ENCODE peak calls at places on chromosomes 16 and 17, in ten cellular contexts. I is H7, K is mesendoderm, M is BJ, L is colonic mucosa, O is PC-9, W is GM23338, Z is psoas muscle, G is RWPE2, D is prostate gland. U is an unnamed sample. For H3K27me3, the result is how much of the 10 kb centered on the place peaks cover.

GRCh38 chr17:59963738-59964454 is 644 bp downstream of the RNFT1 start:
- DNase-seq in I (peak), K (peak), M (peak), L (peak), O (peak), W (peak), Z (peak), G (no peak), D (peak), U (peak)

GRCh38 chr17:72136692-72137550 is 16.1 kb downstream of the SOX9 start:
- DNase-seq in I (no peak), K (no peak), M (no peak), L (no peak), O (peak), W (no peak), Z (no peak), G (no peak), D (no peak), U (no peak)

GRCh38 chr17:56598471-56598870 is 5.0 kb downstream of the NOG start:
- DNase-seq in I (no peak), K (peak), M (no peak), L (no peak), O (peak), W (peak), Z (no peak), G (no peak), D (no peak), U (no peak)

GRCh38 chr17:46771601-46772012 is 46.9 kb downstream of the WNT3 start:
- DNase-seq in I (peak), K (peak), M (no peak), L (no peak), O (no peak), W (peak), Z (no peak), G (no peak), D (no peak), U (no peak)

GRCh38 chr17:4150106-4150505 is 7.1 kb downstream of the CYB5D2 start:
- DNase-seq in I (peak), K (peak), M (no peak), L (no peak), O (no peak), W (peak), Z (no peak), G (no peak), D (no peak), U (no peak)

GRCh38 chr17:72176902-72177660 is 56.3 kb downstream of the SOX9 start:
- DNase-seq in I (no peak), K (no peak), M (peak), L (peak), O (no peak), W (peak), Z (no peak), G (no peak), D (no peak), U (no peak)

GRCh38 chr16:6019490-6019991 is 921.9 kb upstream of the EEF2KMT start:
- DNase-seq in I (peak), K (peak), M (no peak), L (no peak), O (no peak), W (peak), Z (no peak), G (no peak), D (no peak), U (no peak)

GRCh38 chr16:887846-888245 is 82.9 kb downstream of the LMF1 start:
- DNase-seq in I (no peak), K (no peak), M (no peak), L (no peak), O (no peak), W (no peak), Z (peak), G (no peak), D (no peak), U (no peak)

GRCh38 chr17:142876-143784 is 5.8 kb downstream of the SCGB1C2 start:
- DNase-seq in I (no peak), K (no peak), M (no peak), L (peak), O (no peak), W (no peak), Z (peak), G (no peak), D (no peak), U (no peak)

GRCh38 chr16:48101069-48101674 is 54.6 kb downstream of the ABCC12 start:
- DNase-seq in I (no peak), K (no peak), M (no peak), L (no peak), O (no peak), W (no peak), Z (no peak), G (no peak), D (no peak), U (no peak)

GRCh38 chr17:82384051-82384729 is 12.6 kb downstream of the UTS2R start:
- DNase-seq in I (no peak), K (no peak), M (no peak), L (no peak), O (no peak), W (no peak), Z (no peak), G (peak), D (no peak), U (no peak)

GRCh38 chr17:60305141-60305540 is 86.8 kb downstream of the USP32 start:
- DNase-seq in I (no peak), K (peak), M (no peak), L (peak), O (no peak), W (peak), Z (no peak), G (no peak), D (no peak), U (no peak)

GRCh38 chr16:49532243-49532870 is 158.8 kb downstream of the C16orf78 start:
- DNase-seq in I (peak), K (peak), M (no peak), L (no peak), O (no peak), W (no peak), Z (no peak), G (no peak), D (no peak), U (no peak)

GRCh38 chr17:41511130-41511529 is 5.7 kb upstream of the KRT13 start:
- DNase-seq in I (peak), K (no peak), M (no peak), L (peak), O (no peak), W (no peak), Z (no peak), G (no peak), D (no peak), U (no peak)

GRCh38 chr17:28997811-28998210 is 8.0 kb downstream of the SEZ6 start:
- DNase-seq in I (no peak), K (no peak), M (no peak), L (no peak), O (no peak), W (no peak), Z (no peak), G (no peak), D (no peak), U (no peak)

GRCh38 chr17:50507871-50508572 is at the start of gene MYCBPAP:
- DNase-seq in I (peak), K (peak), M (no peak), L (peak), O (no peak), W (peak), Z (peak), G (no peak), D (peak), U (peak)

GRCh38 chr16:56625140-56625942 is at the start of gene MT1E:
- DNase-seq in I (peak), K (peak), M (no peak), L (peak), O (no peak), W (peak), Z (peak), G (no peak), D (peak), U (no peak)
- H3K4me3 ChIP-seq in I (peak), K (no peak), M (peak), L (peak), O (no peak), W (peak), Z (peak), G (peak), D (peak), U (peak)

GRCh38 chr17:48567209-48567608 is 10.9 kb downstream of the HOXB4 start:
- DNase-seq in I (no peak), K (no peak), M (no peak), L (peak), O (no peak), W (no peak), Z (no peak), G (no peak), D (no peak), U (no peak)
- H3K27me3 ChIP-seq in I (half or more), K (half or more), M (half or more), L (under half), O (under half), W (half or more), Z (under half), G (under half), D (under half), U (under half)

GRCh38 chr16:28063611-28064061 is at the start of gene GSG1L:
- DNase-seq in I (peak), K (no peak), M (no peak), L (no peak), O (no peak), W (no peak), Z (no peak), G (no peak), D (no peak), U (no peak)
- H3K4me3 ChIP-seq in I (peak), K (no peak), M (no peak), L (peak), O (no peak), W (peak), Z (peak), G (no peak), D (peak), U (peak)

GRCh38 chr17:35374766-35375344 is 1.4 kb upstream of the SLFN11 start:
- DNase-seq in I (no peak), K (no peak), M (no peak), L (no peak), O (no peak), W (no peak), Z (no peak), G (no peak), D (no peak), U (no peak)
- H3K27me3 ChIP-seq in I (half or more), K (under half), M (under half), L (under half), O (under half), W (half or more), Z (under half), G (half or more), D (under half), U (under half)

GRCh38 chr16:77588389-77588788 is 133.9 kb upstream of the NUDT7 start:
- DNase-seq in I (no peak), K (no peak), M (no peak), L (no peak), O (no peak), W (no peak), Z (no peak), G (no peak), D (no peak), U (no peak)
- H3K4me3 ChIP-seq in I (no peak), K (no peak), M (no peak), L (no peak), O (no peak), W (no peak), Z (no peak), G (no peak), D (no peak), U (no peak)

DNA sequence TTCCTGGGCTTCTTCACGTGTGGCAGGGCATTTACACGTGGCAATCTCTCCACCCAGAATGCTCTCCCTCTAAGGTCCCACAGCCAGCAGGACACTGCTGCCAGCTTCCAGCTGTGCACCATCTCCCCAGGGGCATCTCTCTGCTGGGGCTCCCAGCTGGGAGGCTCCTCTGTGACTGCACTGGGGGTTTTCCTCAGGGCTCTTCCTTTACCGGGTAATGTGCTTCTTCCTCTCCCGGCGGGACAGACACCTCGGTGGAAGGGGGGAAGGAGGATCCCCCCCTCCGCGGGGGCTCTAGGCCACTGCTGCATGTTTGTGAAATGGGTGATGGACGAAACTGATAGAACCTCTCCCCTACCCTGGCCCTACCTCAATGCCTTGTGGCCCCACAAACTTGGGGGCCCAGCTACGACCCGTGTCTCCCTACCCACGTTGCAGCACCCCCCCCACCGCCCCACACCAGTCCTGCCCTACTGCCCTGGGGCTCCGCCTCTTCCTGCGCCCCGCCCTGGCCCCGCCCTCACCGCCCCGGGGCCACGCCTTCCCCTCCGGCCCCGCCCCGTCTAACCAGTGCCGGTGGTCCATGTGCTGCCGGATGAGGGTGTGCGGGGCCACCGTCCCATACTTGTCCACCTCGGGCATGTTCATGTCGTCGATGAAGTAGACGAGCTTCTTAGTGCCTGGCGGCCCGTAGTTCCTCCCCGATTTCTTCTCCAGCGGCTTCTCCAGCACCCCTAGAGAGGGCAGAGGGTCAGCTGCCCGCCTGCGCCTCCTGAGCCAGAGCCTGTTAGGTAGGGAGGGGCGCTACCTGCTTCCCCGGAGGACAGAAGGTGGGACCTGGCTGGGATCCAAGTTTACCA is 92.7 kb downstream of the DNAH17 start:
- DNase-seq in I (peak), K (peak), M (no peak), L (peak), O (no peak), W (peak), Z (no peak), G (no peak), D (no peak), U (no peak)
- H3K27me3 ChIP-seq in I (under half), K (under half), M (under half), L (under half), O (under half), W (under half), Z (under half), G (under half), D (under half), U (under half)

GRCh38 chr16:56633535-56633934 is 1.1 kb downstream of the MT1M start:
- DNase-seq in I (no peak), K (no peak), M (no peak), L (no peak), O (no peak), W (no peak), Z (no peak), G (no peak), D (no peak), U (no peak)
- H3K4me3 ChIP-seq in I (no peak), K (no peak), M (no peak), L (no peak), O (no peak), W (no peak), Z (no peak), G (no peak), D (no peak), U (peak)

GRCh38 chr17:61406543-61406845 is 6.9 kb downstream of the TBX2 start:
- DNase-seq in I (no peak), K (no peak), M (no peak), L (no peak), O (no peak), W (no peak), Z (no peak), G (no peak), D (no peak), U (no peak)
- H3K27me3 ChIP-seq in I (half or more), K (half or more), M (under half), L (half or more), O (under half), W (half or more), Z (under half), G (under half), D (under half), U (under half)